ENCODE peak calls at places on chromosomes 13 and 19, in eight cellular contexts. V, L, Q, I, Y, O, C and W are unnamed samples. For H3K9me3, the result is how much of the 10 kb centered on the place peaks cover.

GRCh38 chr19:17681505-17682125 is 6.5 kb downstream of the UNC13A start:
- DNase-seq in V (no peak), L (peak), Q (peak), I (peak), Y (no peak), O (no peak), C (peak), W (peak)

GRCh38 chr19:38034153-38034835 is 127.3 kb downstream of the SIPA1L3 start:
- DNase-seq in V (no peak), L (no peak), Q (no peak), I (peak), Y (no peak), O (no peak), C (peak), W (no peak)

GRCh38 chr13:72634859-72635258 is 92.6 kb downstream of the MZT1 start:
- DNase-seq in V (no peak), L (no peak), Q (no peak), I (no peak), Y (no peak), O (no peak), C (no peak), W (no peak)

GRCh38 chr19:27906081-27906480 is 1306.9 kb downstream of the UQCRFS1 start:
- DNase-seq in V (no peak), L (no peak), Q (no peak), I (no peak), Y (no peak), O (no peak), C (no peak), W (no peak)

GRCh38 chr19:47203254-47203653 is 27.7 kb downstream of the BBC3 start:
- DNase-seq in V (no peak), L (no peak), Q (no peak), I (no peak), Y (no peak), O (no peak), C (no peak), W (no peak)

GRCh38 chr19:48348039-48348438 is 15.7 kb downstream of the TMEM143 start:
- DNase-seq in V (no peak), L (peak), Q (no peak), I (no peak), Y (no peak), O (peak), C (no peak), W (no peak)

GRCh38 chr19:4715529-4716221 is 8.0 kb downstream of the DPP9 start:
- DNase-seq in V (no peak), L (no peak), Q (no peak), I (no peak), Y (peak), O (no peak), C (peak), W (no peak)

GRCh38 chr19:10112895-10113591 is 1.6 kb downstream of the P2RY11 start:
- DNase-seq in V (peak), L (no peak), Q (no peak), I (peak), Y (peak), O (peak), C (peak), W (peak)

GRCh38 chr13:111239754-111240670 is 80.4 kb upstream of the TEX29 start:
- DNase-seq in V (no peak), L (no peak), Q (no peak), I (no peak), Y (no peak), O (no peak), C (no peak), W (no peak)

GRCh38 chr19:3608750-3609322 is 2.2 kb upstream of the TBXA2R start:
- DNase-seq in V (no peak), L (peak), Q (peak), I (no peak), Y (no peak), O (no peak), C (no peak), W (no peak)

GRCh38 chr13:49667773-49668172 is 23.5 kb downstream of the EBPL start:
- DNase-seq in V (no peak), L (no peak), Q (no peak), I (peak), Y (no peak), O (no peak), C (no peak), W (no peak)

GRCh38 chr19:12721656-12722565 is 1.8 kb downstream of the TNPO2 start:
- DNase-seq in V (peak), L (peak), Q (peak), I (peak), Y (no peak), O (peak), C (peak), W (peak)

GRCh38 chr13:110416131-110416584 is 109.1 kb downstream of the COL4A2 start:
- DNase-seq in V (no peak), L (no peak), Q (no peak), I (no peak), Y (no peak), O (no peak), C (no peak), W (no peak)

GRCh38 chr13:40776681-40777165 is 5.7 kb upstream of the MRPS31 start:
- DNase-seq in V (no peak), L (no peak), Q (no peak), I (peak), Y (no peak), O (no peak), C (peak), W (no peak)

GRCh38 chr13:76632388-76633044 is 253.7 kb downstream of the KCTD12 start:
- DNase-seq in V (no peak), L (no peak), Q (no peak), I (no peak), Y (no peak), O (no peak), C (no peak), W (peak)

GRCh38 chr19:17205237-17206140 is 9.7 kb upstream of the USE1 start:
- DNase-seq in V (peak), L (peak), Q (peak), I (peak), Y (peak), O (peak), C (peak), W (peak)

GRCh38 chr13:110284809-110285519 is 22.0 kb downstream of the COL4A1 start:
- DNase-seq in V (no peak), L (no peak), Q (no peak), I (peak), Y (peak), O (peak), C (no peak), W (no peak)

GRCh38 chr19:8088752-8089663 is 36.4 kb downstream of the CCL25 start:
- DNase-seq in V (no peak), L (no peak), Q (no peak), I (no peak), Y (no peak), O (no peak), C (no peak), W (no peak)

GRCh38 chr19:3298853-3299449 is 67.4 kb upstream of the NFIC start:
- DNase-seq in V (no peak), L (no peak), Q (no peak), I (no peak), Y (no peak), O (no peak), C (no peak), W (no peak)

GRCh38 chr13:113647351-113648217 is 10.4 kb downstream of the ATP4B start:
- DNase-seq in V (peak), L (peak), Q (peak), I (peak), Y (no peak), O (peak), C (peak), W (peak)

GRCh38 chr13:71751074-71751473 is 115.9 kb downstream of the DACH1 start:
- DNase-seq in V (no peak), L (no peak), Q (no peak), I (no peak), Y (no peak), O (no peak), C (no peak), W (no peak)

GRCh38 chr19:42487025-42487797 is 41.1 kb downstream of the CEACAM1 start:
- DNase-seq in V (no peak), L (no peak), Q (no peak), I (no peak), Y (no peak), O (no peak), C (no peak), W (no peak)

GRCh38 chr13:27783111-27783510 is 9.2 kb upstream of the GSX1 start:
- DNase-seq in V (peak), L (no peak), Q (no peak), I (peak), Y (no peak), O (peak), C (no peak), W (peak)

GRCh38 chr13:74329978-74330377 is 195.8 kb upstream of the KLF12 start:
- DNase-seq in V (no peak), L (no peak), Q (no peak), I (peak), Y (peak), O (no peak), C (no peak), W (no peak)

GRCh38 chr19:45812297-45812696 is 2.8 kb downstream of the RSPH6A start:
- DNase-seq in V (no peak), L (no peak), Q (no peak), I (peak), Y (no peak), O (no peak), C (no peak), W (no peak)

GRCh38 chr13:114035583-114036501 is 62.0 kb upstream of the C13orf46 start:
- DNase-seq in V (no peak), L (no peak), Q (peak), I (peak), Y (no peak), O (no peak), C (no peak), W (peak)

GRCh38 chr13:65499251-65499650 is 1730.9 kb downstream of the PCDH9 start:
- DNase-seq in V (no peak), L (no peak), Q (no peak), I (no peak), Y (no peak), O (no peak), C (no peak), W (no peak)

GRCh38 chr13:23268441-23268840 is 87.7 kb downstream of the SGCG start:
- DNase-seq in V (no peak), L (no peak), Q (no peak), I (no peak), Y (no peak), O (no peak), C (no peak), W (no peak)

GRCh38 chr13:28659611-28659970 is 661 bp downstream of the POMP start:
- DNase-seq in V (no peak), L (no peak), Q (no peak), I (peak), Y (no peak), O (no peak), C (no peak), W (peak)

GRCh38 chr13:113927661-113928581 is 46.0 kb downstream of the C13orf46 start:
- DNase-seq in V (peak), L (no peak), Q (peak), I (peak), Y (peak), O (peak), C (no peak), W (peak)

GRCh38 chr19:34402074-34402600 is 2.1 kb upstream of the PDCD2L start:
- DNase-seq in V (no peak), L (no peak), Q (no peak), I (no peak), Y (no peak), O (no peak), C (peak), W (no peak)

GRCh38 chr13:48630291-48630690 is 23.4 kb upstream of the CYSLTR2 start:
- DNase-seq in V (no peak), L (no peak), Q (no peak), I (no peak), Y (no peak), O (no peak), C (no peak), W (no peak)

GRCh38 chr19:6103217-6103644 is 7.1 kb downstream of the RFX2 start:
- DNase-seq in V (no peak), L (peak), Q (peak), I (peak), Y (peak), O (peak), C (peak), W (no peak)

GRCh38 chr13:95676100-95676774 is 702 bp upstream of the DNAJC3 start:
- DNase-seq in V (peak), L (no peak), Q (no peak), I (peak), Y (peak), O (peak), C (peak), W (peak)

GRCh38 chr19:57754091-57754673 is 7.6 kb downstream of the ZNF776 start:
- DNase-seq in V (no peak), L (no peak), Q (no peak), I (no peak), Y (no peak), O (no peak), C (no peak), W (no peak)
- H3K9me3 ChIP-seq in V (under half), L (half or more), Q (half or more), I (under half), Y (under half), O (half or more), C (half or more), W (under half)

DNA sequence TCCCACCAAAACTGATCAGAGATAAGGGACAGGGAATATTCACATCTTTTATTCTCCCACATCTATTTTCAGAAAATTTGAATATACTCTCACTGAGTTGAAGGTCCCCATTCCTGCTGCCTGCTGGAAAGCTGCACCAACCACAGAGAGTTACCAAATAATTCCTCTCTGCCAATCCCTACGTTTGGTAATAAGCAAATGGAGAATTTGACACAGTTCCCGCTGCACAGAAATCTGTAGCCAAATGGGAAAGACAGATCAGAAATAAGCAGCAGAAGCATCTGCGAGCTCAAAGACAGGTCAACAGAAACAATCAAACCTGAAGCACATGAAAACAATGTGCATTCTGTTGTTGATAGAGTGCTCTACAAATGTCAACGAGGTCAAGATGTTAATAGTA is 9.9 kb downstream of the ZNF112 start:
- DNase-seq in V (no peak), L (no peak), Q (no peak), I (no peak), Y (no peak), O (no peak), C (no peak), W (no peak)
- H3K9me3 ChIP-seq in V (under half), L (under half), Q (half or more), I (under half), Y (under half), O (half or more), C (half or more), W (under half)

GRCh38 chr19:53057904-53058579 is 13.5 kb downstream of the ERVV-2 start:
- DNase-seq in V (peak), L (no peak), Q (peak), I (no peak), Y (peak), O (peak), C (no peak), W (peak)
- H3K9me3 ChIP-seq in V (under half), L (under half), Q (half or more), I (under half), Y (under half), O (under half), C (half or more), W (under half)

DNA sequence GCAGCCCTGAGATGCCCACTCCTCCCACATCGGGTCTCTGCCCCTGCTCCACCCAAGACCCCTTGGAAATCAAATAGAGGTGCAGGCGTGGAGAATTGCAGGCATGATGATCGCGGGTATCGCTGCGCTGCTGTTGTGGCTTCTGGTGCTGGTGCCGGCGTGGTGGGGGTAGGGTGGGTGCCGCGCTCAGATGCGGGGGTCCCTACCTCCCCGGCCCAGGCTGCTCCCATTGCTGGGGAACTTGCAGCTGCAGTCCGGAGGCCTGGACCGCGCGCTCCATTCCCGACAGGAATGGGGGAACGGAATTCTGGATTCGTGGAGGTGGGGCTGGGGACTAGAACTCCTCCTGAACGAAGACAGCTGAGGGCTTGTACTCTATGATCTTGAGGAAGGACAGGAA is 20.4 kb downstream of the CYP2F1 start:
- DNase-seq in V (no peak), L (no peak), Q (no peak), I (no peak), Y (no peak), O (no peak), C (no peak), W (no peak)
- H3K9me3 ChIP-seq in V (under half), L (under half), Q (under half), I (under half), Y (under half), O (under half), C (under half), W (under half)

DNA sequence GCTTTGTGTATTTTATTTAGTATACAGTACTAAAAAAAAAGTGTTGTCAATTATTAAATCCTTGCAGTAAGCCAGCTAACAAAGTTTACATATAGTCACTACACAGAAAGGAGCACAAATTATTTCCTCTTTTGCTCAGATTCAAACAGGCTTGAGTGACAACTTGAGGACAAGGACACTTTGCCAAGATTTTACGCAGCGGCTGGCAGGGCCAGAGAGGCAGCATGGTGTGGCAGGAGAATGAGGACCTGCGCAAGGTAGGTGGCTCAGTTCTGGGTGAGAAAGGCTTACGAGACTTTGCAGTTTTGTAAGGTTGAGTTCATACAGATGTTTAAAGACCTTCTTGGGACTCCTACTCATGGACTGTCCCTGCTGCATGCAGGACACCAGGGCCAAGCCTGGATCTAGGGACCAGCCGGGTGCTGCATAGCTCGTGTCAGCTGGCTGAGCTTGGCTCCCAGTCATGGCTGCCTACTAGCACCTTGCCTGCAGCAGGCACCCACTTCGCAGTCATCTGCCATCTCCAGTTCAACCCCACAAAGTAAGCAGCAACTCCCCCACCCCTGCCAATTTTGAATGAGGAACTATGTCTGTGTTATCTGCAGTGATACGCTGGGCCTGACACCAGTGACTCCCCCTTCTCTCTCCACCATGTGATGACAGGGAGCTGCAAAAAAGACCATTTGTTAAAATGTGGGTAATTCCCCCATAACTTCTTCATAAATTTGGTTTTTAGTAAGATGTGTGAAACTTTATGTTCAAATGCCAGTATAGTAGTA is 3.7 kb upstream of the TUBA3C start:
- DNase-seq in V (no peak), L (no peak), Q (no peak), I (no peak), Y (no peak), O (no peak), C (no peak), W (no peak)
- H3K9me3 ChIP-seq in V (under half), L (under half), Q (under half), I (under half), Y (under half), O (under half), C (half or more), W (under half)

GRCh38 chr19:58182577-58182988 is 278 bp upstream of the ZNF274 start:
- DNase-seq in V (no peak), L (no peak), Q (no peak), I (no peak), Y (no peak), O (no peak), C (no peak), W (no peak)
- H3K9me3 ChIP-seq in V (under half), L (half or more), Q (half or more), I (under half), Y (under half), O (half or more), C (half or more), W (half or more)

GRCh38 chr19:52039169-52039568 is 9.5 kb downstream of the ZNF432 start:
- DNase-seq in V (no peak), L (no peak), Q (no peak), I (no peak), Y (no peak), O (no peak), C (no peak), W (no peak)
- H3K9me3 ChIP-seq in V (under half), L (half or more), Q (half or more), I (under half), Y (under half), O (half or more), C (half or more), W (under half)

DNA sequence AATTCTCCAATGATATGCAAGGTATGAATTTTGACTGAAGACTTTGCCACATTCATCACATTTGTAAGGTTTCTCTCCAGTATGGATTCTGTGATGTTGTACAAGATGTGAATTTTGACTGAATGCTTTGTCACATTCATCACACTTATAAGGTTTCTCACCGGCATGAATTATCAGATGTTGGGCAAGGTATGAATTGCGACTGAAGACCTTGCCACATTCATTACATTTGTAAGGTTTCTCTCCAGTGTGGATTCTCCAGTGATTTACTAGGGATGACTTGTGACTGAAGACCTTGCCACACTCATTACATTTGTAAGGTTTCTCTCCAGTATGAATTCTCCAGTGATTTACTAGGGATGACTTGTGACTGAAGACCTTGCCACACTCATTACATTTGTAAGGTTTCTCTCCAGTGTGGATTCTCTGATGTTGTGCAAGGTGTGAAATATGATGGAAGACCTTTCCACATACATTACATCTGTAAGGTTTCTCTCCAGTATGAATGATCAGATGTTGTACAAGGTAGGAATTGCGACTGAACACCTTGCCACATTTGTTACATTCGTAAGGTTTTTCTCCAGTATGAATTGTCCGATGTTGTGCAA is 24.8 kb downstream of the ZNF83 start:
- DNase-seq in V (no peak), L (no peak), Q (no peak), I (no peak), Y (no peak), O (no peak), C (no peak), W (no peak)
- H3K9me3 ChIP-seq in V (under half), L (under half), Q (under half), I (under half), Y (under half), O (under half), C (half or more), W (under half)

GRCh38 chr19:15836595-15837398 is 21.3 kb upstream of the OR10H1 start:
- DNase-seq in V (peak), L (peak), Q (peak), I (peak), Y (peak), O (peak), C (peak), W (no peak)

GRCh38 chr19:15843186-15843585 is 27.7 kb upstream of the OR10H1 start:
- DNase-seq in V (no peak), L (no peak), Q (no peak), I (no peak), Y (no peak), O (no peak), C (no peak), W (no peak)

GRCh38 chr19:15841875-15842569 is 26.6 kb upstream of the OR10H1 start:
- DNase-seq in V (no peak), L (no peak), Q (no peak), I (no peak), Y (no peak), O (no peak), C (no peak), W (no peak)

GRCh38 chr19:15836345-15836594 is 20.8 kb upstream of the OR10H1 start:
- DNase-seq in V (no peak), L (no peak), Q (no peak), I (no peak), Y (peak), O (no peak), C (peak), W (no peak)

GRCh38 chr19:15840833-15841232 is 25.4 kb upstream of the OR10H1 start:
- DNase-seq in V (no peak), L (no peak), Q (no peak), I (no peak), Y (no peak), O (no peak), C (no peak), W (no peak)
- H3K9me3 ChIP-seq in V (under half), L (under half), Q (under half), I (under half), Y (under half), O (under half), C (under half), W (under half)